ENCODE peak calls at places on chromosomes 12 and 14, in four cellular contexts. One of them, this sample, is unnamed.

GRCh38 chr12:27711312-27711682 is 665 bp downstream of the MRPS35 start:
- DNase-seq in WTC11: no peak
- DNase-seq in K562: peak
- DNase-seq in SK-N-SH: no peak
- DNase-seq in this sample: no peak

GRCh38 chr12:21528953-21529352 is 2.9 kb downstream of the SPX start:
- DNase-seq in WTC11: no peak
- DNase-seq in K562: no peak
- DNase-seq in SK-N-SH: no peak
- DNase-seq in this sample: no peak

GRCh38 chr12:5965950-5966383 is 20.9 kb upstream of the ANO2 start:
- DNase-seq in SK-N-SH: peak
- DNase-seq in K562: peak
- DNase-seq in WTC11: peak
- DNase-seq in this sample: no peak

GRCh38 chr12:57416039-57416996 is 14.5 kb downstream of the R3HDM2 start:
- DNase-seq in WTC11: no peak
- DNase-seq in SK-N-SH: no peak
- DNase-seq in K562: no peak
- DNase-seq in this sample: no peak

GRCh38 chr12:127594351-127594970 is 672.5 kb upstream of the TMEM132C start:
- DNase-seq in WTC11: peak
- DNase-seq in SK-N-SH: no peak
- DNase-seq in K562: no peak
- DNase-seq in this sample: peak

GRCh38 chr12:98370976-98371375 is 144.4 kb upstream of the TMPO start:
- DNase-seq in WTC11: no peak
- DNase-seq in K562: no peak
- DNase-seq in SK-N-SH: no peak
- DNase-seq in this sample: no peak

GRCh38 chr14:95040723-95041476 is 116.4 kb downstream of the DICER1 start:
- DNase-seq in K562: no peak
- DNase-seq in WTC11: no peak
- DNase-seq in SK-N-SH: no peak
- DNase-seq in this sample: peak

GRCh38 chr14:95535226-95536021 is 574 bp downstream of the GLRX5 start:
- DNase-seq in SK-N-SH: peak
- DNase-seq in K562: no peak
- DNase-seq in WTC11: peak
- DNase-seq in this sample: no peak

GRCh38 chr12:32507559-32508276 is 108.4 kb downstream of the FGD4 start:
- DNase-seq in K562: no peak
- DNase-seq in WTC11: no peak
- DNase-seq in SK-N-SH: no peak
- DNase-seq in this sample: no peak

GRCh38 chr12:24894869-24895268 is 54.0 kb downstream of the BCAT1 start:
- DNase-seq in SK-N-SH: no peak
- DNase-seq in WTC11: no peak
- DNase-seq in K562: no peak
- DNase-seq in this sample: no peak

GRCh38 chr12:67531519-67531918 is 117.0 kb upstream of the DYRK2 start:
- DNase-seq in WTC11: no peak
- DNase-seq in SK-N-SH: no peak
- DNase-seq in K562: no peak
- DNase-seq in this sample: no peak

GRCh38 chr12:15677696-15678095 is 111.5 kb downstream of the EPS8 start:
- DNase-seq in K562: no peak
- DNase-seq in SK-N-SH: no peak
- DNase-seq in WTC11: no peak
- DNase-seq in this sample: no peak

GRCh38 chr12:32519047-32519446 is 119.7 kb downstream of the FGD4 start:
- DNase-seq in K562: no peak
- DNase-seq in WTC11: no peak
- DNase-seq in SK-N-SH: no peak
- DNase-seq in this sample: no peak

GRCh38 chr12:26795899-26796298 is 37.1 kb downstream of the ITPR2 start:
- DNase-seq in SK-N-SH: no peak
- DNase-seq in K562: no peak
- DNase-seq in WTC11: no peak
- DNase-seq in this sample: no peak

GRCh38 chr12:42090899-42091298 is 53.8 kb downstream of the GXYLT1 start:
- DNase-seq in K562: no peak
- DNase-seq in SK-N-SH: no peak
- DNase-seq in WTC11: no peak
- DNase-seq in this sample: no peak

GRCh38 chr12:124457287-124458219 is 109.9 kb downstream of the NCOR2 start:
- DNase-seq in K562: no peak
- DNase-seq in SK-N-SH: no peak
- DNase-seq in WTC11: no peak
- DNase-seq in this sample: no peak

GRCh38 chr12:1369942-1370620 is 224.3 kb downstream of the FBXL14 start:
- DNase-seq in WTC11: no peak
- DNase-seq in K562: no peak
- DNase-seq in SK-N-SH: no peak
- DNase-seq in this sample: no peak

GRCh38 chr14:91381801-91382670 is 35.6 kb downstream of the CCDC88C start:
- DNase-seq in K562: peak
- DNase-seq in WTC11: no peak
- DNase-seq in SK-N-SH: no peak
- DNase-seq in this sample: no peak

GRCh38 chr14:31964490-31964889 is 112.6 kb upstream of the ARHGAP5 start:
- DNase-seq in WTC11: no peak
- DNase-seq in SK-N-SH: no peak
- DNase-seq in K562: no peak
- DNase-seq in this sample: no peak

GRCh38 chr14:31960039-31960438 is 117.1 kb upstream of the ARHGAP5 start:
- DNase-seq in SK-N-SH: no peak
- DNase-seq in WTC11: no peak
- DNase-seq in K562: no peak
- DNase-seq in this sample: no peak

GRCh38 chr14:31964979-31965734 is 111.9 kb upstream of the ARHGAP5 start:
- DNase-seq in SK-N-SH: no peak
- DNase-seq in WTC11: no peak
- DNase-seq in K562: no peak
- DNase-seq in this sample: no peak

GRCh38 chr14:31961881-31962280 is 115.2 kb upstream of the ARHGAP5 start:
- DNase-seq in SK-N-SH: no peak
- DNase-seq in K562: no peak
- DNase-seq in WTC11: no peak
- DNase-seq in this sample: no peak

DNA sequence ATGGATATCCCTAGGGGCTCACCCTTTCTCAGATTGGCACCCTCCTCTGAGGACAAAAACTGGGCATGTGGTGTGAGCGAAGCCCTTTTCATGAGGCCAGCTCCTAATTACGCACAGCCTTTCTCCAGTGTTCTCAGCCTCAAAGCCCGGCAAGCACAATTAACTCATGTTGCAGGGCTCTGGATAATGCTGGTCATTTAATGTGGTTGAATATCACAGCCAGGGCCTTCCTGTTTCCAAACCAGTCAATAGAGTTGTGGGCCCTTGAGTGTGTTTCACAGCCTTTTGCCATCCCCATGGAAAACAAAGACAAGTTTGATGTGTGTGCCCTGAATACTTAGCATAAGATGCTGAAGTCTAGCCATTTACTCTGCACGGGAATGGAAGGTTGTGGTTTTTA is 114.2 kb upstream of the ARHGAP5 start:
- DNase-seq in K562: no peak
- DNase-seq in WTC11: no peak
- DNase-seq in SK-N-SH: no peak
- DNase-seq in this sample: no peak
- TF ChIP-seq TEAD4 in K562: no peak
- TF ChIP-seq TEAD4 in WTC11: no peak
- TF ChIP-seq TEAD4 in SK-N-SH: no peak
- TF ChIP-seq TEAD4 in this sample: no peak

GRCh38 chr14:57071639-57072038 is 197.1 kb downstream of the EXOC5 start:
- DNase-seq in SK-N-SH: no peak
- DNase-seq in K562: no peak
- DNase-seq in WTC11: no peak
- DNase-seq in this sample: no peak

GRCh38 chr14:57066463-57066862 is 202.2 kb downstream of the EXOC5 start:
- DNase-seq in WTC11: no peak
- DNase-seq in K562: no peak
- DNase-seq in SK-N-SH: no peak
- DNase-seq in this sample: no peak

GRCh38 chr14:57066887-57067513 is 201.7 kb downstream of the EXOC5 start:
- DNase-seq in WTC11: peak
- DNase-seq in K562: peak
- DNase-seq in SK-N-SH: peak
- DNase-seq in this sample: peak

GRCh38 chr14:57069702-57070101 is 199.0 kb downstream of the EXOC5 start:
- DNase-seq in SK-N-SH: no peak
- DNase-seq in WTC11: no peak
- DNase-seq in K562: no peak
- DNase-seq in this sample: no peak

GRCh38 chr14:57068511-57068910 is 200.2 kb downstream of the EXOC5 start:
- DNase-seq in K562: no peak
- DNase-seq in WTC11: no peak
- DNase-seq in SK-N-SH: no peak
- DNase-seq in this sample: no peak
- TF ChIP-seq TEAD4 in K562: no peak
- TF ChIP-seq TEAD4 in WTC11: no peak
- TF ChIP-seq TEAD4 in SK-N-SH: no peak
- TF ChIP-seq TEAD4 in this sample: no peak

GRCh38 chr12:130826151-130826801 is 12.8 kb downstream of the STX2 start:
- DNase-seq in WTC11: peak
- DNase-seq in SK-N-SH: peak
- DNase-seq in K562: peak
- DNase-seq in this sample: peak
- TF ChIP-seq TEAD4 in WTC11: peak
- TF ChIP-seq TEAD4 in SK-N-SH: no peak
- TF ChIP-seq TEAD4 in K562: peak
- TF ChIP-seq TEAD4 in this sample: peak

DNA sequence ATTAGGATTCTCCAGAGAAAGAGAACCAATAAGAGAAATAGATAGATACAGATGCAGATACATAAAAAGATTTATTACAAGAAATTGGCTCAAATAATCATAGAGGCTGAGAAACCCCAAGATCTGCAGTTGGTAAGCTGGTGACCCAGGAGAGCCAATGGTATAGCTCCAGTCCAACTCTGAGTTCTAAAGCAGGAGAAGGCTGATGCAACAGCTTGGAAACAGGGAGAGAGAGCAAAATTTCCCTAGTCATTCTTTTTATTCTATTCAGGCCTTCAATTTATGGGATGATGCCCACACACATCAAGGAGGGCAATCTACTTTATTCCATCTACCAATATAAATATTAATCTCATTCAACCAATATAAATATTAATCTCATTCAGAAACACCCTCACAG is 218.2 kb downstream of the PRKD1 start:
- DNase-seq in K562: no peak
- DNase-seq in WTC11: no peak
- DNase-seq in SK-N-SH: no peak
- DNase-seq in this sample: no peak
- TF ChIP-seq TEAD4 in K562: no peak
- TF ChIP-seq TEAD4 in WTC11: no peak
- TF ChIP-seq TEAD4 in SK-N-SH: no peak
- TF ChIP-seq TEAD4 in this sample: no peak

GRCh38 chr14:69719501-69719951 is 47.4 kb upstream of the SRSF5 start:
- DNase-seq in WTC11: peak
- DNase-seq in K562: no peak
- DNase-seq in SK-N-SH: no peak
- DNase-seq in this sample: no peak
- TF ChIP-seq TEAD4 in WTC11: no peak
- TF ChIP-seq TEAD4 in K562: no peak
- TF ChIP-seq TEAD4 in SK-N-SH: no peak
- TF ChIP-seq TEAD4 in this sample: no peak

DNA sequence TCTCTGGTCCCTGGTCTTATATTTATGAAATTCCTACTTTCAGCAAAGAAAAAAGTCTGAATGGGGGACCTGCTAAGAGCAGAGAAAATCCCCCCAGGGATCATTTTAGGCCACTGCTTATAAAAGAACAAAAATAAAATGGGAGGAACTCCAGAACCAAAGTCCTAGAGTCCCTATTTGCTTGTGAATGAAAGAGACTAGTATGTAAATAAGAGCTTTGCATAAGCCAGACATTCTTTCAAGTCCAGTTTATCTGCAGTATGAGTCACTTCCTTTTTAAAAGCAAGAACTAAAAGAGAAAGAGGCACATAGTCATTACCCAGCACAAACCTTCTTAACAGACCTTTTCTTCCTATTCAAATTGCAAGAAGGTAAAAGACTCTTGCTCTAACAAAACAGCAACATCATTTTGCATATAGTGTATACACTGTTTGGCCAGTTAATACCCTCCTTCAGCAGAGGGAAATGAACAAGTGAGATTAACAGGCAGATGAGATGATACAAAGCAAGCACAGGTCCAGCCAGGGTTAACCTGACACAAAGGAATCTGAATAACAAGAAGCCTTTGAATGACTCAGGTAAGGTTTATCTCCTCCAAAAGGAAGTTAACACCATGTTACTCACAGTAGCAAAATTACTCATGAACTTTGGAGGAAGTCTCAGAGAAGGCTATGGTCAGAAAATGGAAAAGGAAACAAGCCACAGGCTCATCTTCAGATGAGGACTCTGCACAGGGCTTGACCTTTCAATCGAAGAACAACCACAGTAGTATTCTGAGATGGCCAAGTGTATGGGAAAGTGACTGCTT is 87.3 kb downstream of the PHLDA1 start:
- DNase-seq in K562: peak
- DNase-seq in SK-N-SH: no peak
- DNase-seq in WTC11: no peak
- DNase-seq in this sample: peak
- TF ChIP-seq TEAD4 in K562: peak
- TF ChIP-seq TEAD4 in SK-N-SH: peak
- TF ChIP-seq TEAD4 in WTC11: no peak
- TF ChIP-seq TEAD4 in this sample: no peak

GRCh38 chr12:132006056-132006680 is 56.4 kb downstream of the EP400 start:
- DNase-seq in WTC11: no peak
- DNase-seq in SK-N-SH: no peak
- DNase-seq in K562: no peak
- DNase-seq in this sample: no peak

GRCh38 chr12:132004946-132005345 is 55.2 kb downstream of the EP400 start:
- DNase-seq in WTC11: no peak
- DNase-seq in K562: no peak
- DNase-seq in SK-N-SH: no peak
- DNase-seq in this sample: no peak

GRCh38 chr12:132007041-132007440 is 57.3 kb downstream of the EP400 start:
- DNase-seq in K562: no peak
- DNase-seq in WTC11: no peak
- DNase-seq in SK-N-SH: no peak
- DNase-seq in this sample: no peak

GRCh38 chr12:132014092-132014914 is 64.6 kb downstream of the EP400 start:
- DNase-seq in WTC11: no peak
- DNase-seq in K562: no peak
- DNase-seq in SK-N-SH: no peak
- DNase-seq in this sample: no peak

GRCh38 chr12:132009336-132009859 is 59.7 kb downstream of the EP400 start:
- DNase-seq in K562: no peak
- DNase-seq in WTC11: no peak
- DNase-seq in SK-N-SH: no peak
- DNase-seq in this sample: no peak
- TF ChIP-seq TEAD4 in K562: no peak
- TF ChIP-seq TEAD4 in WTC11: no peak
- TF ChIP-seq TEAD4 in SK-N-SH: no peak
- TF ChIP-seq TEAD4 in this sample: no peak

This sample was measured in H1.